ENCODE peak calls at places on chromosomes 5 and 9, in nine cellular contexts. H is skeletal muscle cell, T is left lobe of liver, J is HuH-7, Q is stromal cell of bone marrow, E is left cardiac atrium, F is psoas muscle, P is T-helper 9 cell, U is T follicular helper cell. G is an unnamed sample.

GRCh38 chr5:55675119-55675518 is 37.0 kb downstream of the SLC38A9 start:
- DNase-seq in P (no peak), U (no peak), H (no peak), Q (no peak), E (no peak), T (no peak), J (no peak), F (no peak), G (no peak)

GRCh38 chr9:122122903-122123632 is 30.0 kb upstream of the TTLL11 start:
- DNase-seq in U (peak; percentile 55), E (peak; percentile 70), F (peak; percentile 85), P (peak; percentile 71), J (peak; percentile 85), Q (peak; percentile 42), T (peak; percentile 61), H (peak; percentile 16), G (peak; percentile 50)

GRCh38 chr5:132816083-132816482 is 3.0 kb downstream of the SOWAHA start:
- DNase-seq in U (no peak), J (no peak), E (no peak), Q (no peak), H (no peak), F (no peak), P (no peak), T (no peak), G (no peak)

GRCh38 chr9:69535911-69536310 is 136.3 kb downstream of the APBA1 start:
- DNase-seq in U (no peak), P (no peak), F (no peak), Q (peak; percentile 21), H (peak; percentile 13), J (no peak), E (no peak), T (no peak), G (no peak)

GRCh38 chr9:112119225-112120045 is 55.7 kb downstream of the SUSD1 start:
- DNase-seq in P (no peak), Q (no peak), F (no peak), E (no peak), H (no peak), J (peak; percentile 74), U (no peak), T (peak; percentile 79), G (no peak)

GRCh38 chr5:62082370-62082778 is 223.6 kb upstream of the KIF2A start:
- DNase-seq in E (no peak), Q (peak; percentile 82), U (no peak), H (peak; percentile 24), F (no peak), J (no peak), T (no peak), P (no peak), G (no peak)

GRCh38 chr5:157371655-157372471 is 88.2 kb upstream of the NIPAL4 start:
- DNase-seq in E (no peak), T (no peak), Q (no peak), J (no peak), F (no peak), P (no peak), H (no peak), U (no peak), G (no peak)

GRCh38 chr9:85276743-85277142 is 465.0 kb downstream of the AGTPBP1 start:
- DNase-seq in T (no peak), E (no peak), P (no peak), Q (peak; percentile 2), U (no peak), H (no peak), F (no peak), J (no peak), G (no peak)

GRCh38 chr5:100852988-100853449 is 50.1 kb downstream of the ST8SIA4 start:
- DNase-seq in P (no peak), E (no peak), F (no peak), J (no peak), Q (no peak), H (no peak), U (no peak), T (no peak), G (peak; percentile 75)

GRCh38 chr5:75457691-75458090 is 53.7 kb downstream of the CERT1 start:
- DNase-seq in F (no peak), E (no peak), T (no peak), H (no peak), J (no peak), U (no peak), Q (no peak), P (no peak), G (no peak)